ENCODE peak calls at places on chromosomes 1 and 21, in eight cellular contexts. C, A, H, K, O, Y, T and M are unnamed samples.
A peak's percentile ranks its signal among the peaks of the same experiment; 100 is the strongest.

GRCh38 chr21:16588433-16588860 is 858.7 kb downstream of the USP25 start:
- DNase-seq in C (peak; percentile 71), A (peak; percentile 21), H (peak; percentile 31), K (peak; percentile 74), O (no peak), Y (peak; percentile 85), T (no peak), M (no peak)

GRCh38 chr1:22317231-22317919 is 134.3 kb upstream of the ZBTB40 start:
- DNase-seq in C (peak; percentile 25), A (no peak), H (no peak), K (no peak), O (peak; percentile 55), Y (no peak), T (no peak), M (no peak)

GRCh38 chr1:223732993-223733798 is 20.9 kb downstream of the CAPN2 start:
- DNase-seq in C (no peak), A (no peak), H (peak; percentile 64), K (no peak), O (no peak), Y (no peak), T (peak; percentile 23), M (no peak)

GRCh38 chr1:212561501-212561931 is 47.0 kb upstream of the ATF3 start:
- DNase-seq in C (peak; percentile 24), A (no peak), H (no peak), K (no peak), O (no peak), Y (no peak), T (no peak), M (peak; percentile 88)

GRCh38 chr1:59063501-59063900 is 233.4 kb upstream of the FGGY start:
- DNase-seq in C (no peak), A (no peak), H (no peak), K (no peak), O (no peak), Y (no peak), T (no peak), M (no peak)

GRCh38 chr1:54476231-54477109 is 70.3 kb upstream of the SSBP3 start:
- DNase-seq in C (no peak), A (no peak), H (no peak), K (no peak), O (no peak), Y (no peak), T (no peak), M (no peak)

GRCh38 chr21:45261093-45261492 is 26.6 kb downstream of the POFUT2 start:
- DNase-seq in C (no peak), A (no peak), H (no peak), K (no peak), O (no peak), Y (no peak), T (no peak), M (peak; percentile 57)

GRCh38 chr21:45365608-45366241 is 39.2 kb upstream of the COL18A1 start:
- DNase-seq in C (peak; percentile 73), A (no peak), H (no peak), K (no peak), O (no peak), Y (no peak), T (peak; percentile 92), M (no peak)

GRCh38 chr21:25515484-25516405 is 91.5 kb downstream of the MRPL39 start:
- DNase-seq in C (no peak), A (no peak), H (no peak), K (no peak), O (no peak), Y (no peak), T (no peak), M (no peak)

GRCh38 chr1:109438798-109439297 is 12.6 kb upstream of the PSMA5 start:
- DNase-seq in C (peak; percentile 20), A (no peak), H (no peak), K (peak; percentile 21), O (peak; percentile 78), Y (no peak), T (peak; percentile 72), M (no peak)

GRCh38 chr21:25647632-25648031 is 8.6 kb downstream of the JAM2 start:
- DNase-seq in C (no peak), A (no peak), H (no peak), K (no peak), O (no peak), Y (no peak), T (no peak), M (no peak)

GRCh38 chr1:236760480-236760879 is 34.6 kb upstream of the MTR start:
- DNase-seq in C (no peak), A (no peak), H (no peak), K (no peak), O (no peak), Y (no peak), T (no peak), M (no peak)

GRCh38 chr1:59061876-59062275 is 235.0 kb upstream of the FGGY start:
- DNase-seq in C (peak; percentile 44), A (peak; percentile 38), H (no peak), K (peak; percentile 83), O (peak; percentile 32), Y (peak; percentile 90), T (no peak), M (peak; percentile 95)

GRCh38 chr1:232978827-232979226 is 28.4 kb downstream of the NTPCR start:
- DNase-seq in C (no peak), A (no peak), H (no peak), K (no peak), O (no peak), Y (no peak), T (no peak), M (no peak)

GRCh38 chr1:232970508-232970907 is 20.1 kb downstream of the NTPCR start:
- DNase-seq in C (no peak), A (no peak), H (no peak), K (no peak), O (no peak), Y (no peak), T (no peak), M (no peak)

GRCh38 chr1:232973652-232974611 is 23.5 kb downstream of the NTPCR start:
- DNase-seq in C (no peak), A (no peak), H (no peak), K (no peak), O (no peak), Y (no peak), T (no peak), M (no peak)

GRCh38 chr1:232978091-232978634 is 27.8 kb downstream of the NTPCR start:
- DNase-seq in C (no peak), A (no peak), H (no peak), K (no peak), O (no peak), Y (no peak), T (no peak), M (peak; percentile 12)

DNA sequence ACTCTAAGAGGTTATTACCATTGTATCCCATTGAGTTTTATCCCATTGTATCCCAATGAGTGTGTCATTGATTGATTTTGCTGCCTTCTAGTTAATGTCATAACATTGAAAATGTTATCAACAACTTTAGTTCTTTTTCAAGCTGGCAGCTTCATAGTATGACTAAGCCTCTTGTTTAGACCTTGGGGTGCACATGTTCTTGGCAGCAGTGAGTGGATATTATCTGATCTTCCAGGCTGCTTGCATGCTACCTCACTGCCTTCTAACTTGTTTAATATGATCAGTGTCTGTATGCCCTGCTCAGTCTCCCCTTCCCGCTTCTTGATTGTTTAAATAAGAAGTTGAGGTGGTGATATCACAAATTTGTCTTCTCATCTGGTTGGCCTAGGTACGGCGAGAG is 24.6 kb downstream of the NTPCR start:
- DNase-seq in C (no peak), A (no peak), H (no peak), K (no peak), O (no peak), Y (no peak), T (no peak), M (no peak)
- H3K27ac ChIP-seq in C (no peak overlapping the region), A (no peak overlapping the region), H (no peak overlapping the region), K (no peak overlapping the region), O (no peak overlapping the region), Y (no peak overlapping the region), T (no peak overlapping the region), M (no peak overlapping the region)

DNA sequence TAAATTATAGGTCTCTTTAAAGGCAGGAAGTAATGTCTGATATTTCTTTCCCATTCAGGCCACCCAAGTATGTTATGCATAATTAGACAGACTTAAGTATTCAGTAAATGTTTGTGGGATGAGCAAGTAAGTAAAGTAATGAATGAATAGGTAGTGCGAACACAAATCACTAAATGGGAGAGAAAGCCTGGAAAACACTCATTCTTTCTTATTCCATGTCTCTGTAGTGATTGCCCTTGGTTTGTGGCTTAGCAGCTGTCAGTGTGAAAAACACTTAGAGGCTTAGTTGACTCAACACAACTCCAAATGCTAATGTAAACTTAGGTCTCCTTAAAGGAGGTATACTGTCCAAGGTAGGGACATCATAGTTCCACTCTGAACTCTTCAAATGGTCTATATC is 182.5 kb downstream of the ZC3H11B start:
- DNase-seq in C (no peak), A (no peak), H (no peak), K (no peak), O (no peak), Y (no peak), T (no peak), M (no peak)
- TF ChIP-seq EP300 in C (no peak), A (no peak), H (no peak), K (no peak), O (no peak), Y (no peak), T (no peak), M (no peak)

GRCh38 chr1:37726191-37726590 is 33.9 kb downstream of the CDCA8 start:
- DNase-seq in C (no peak), A (no peak), H (no peak), K (no peak), O (no peak), Y (no peak), T (no peak), M (no peak)

GRCh38 chr1:37726746-37727145 is 34.4 kb downstream of the CDCA8 start:
- DNase-seq in C (no peak), A (no peak), H (no peak), K (no peak), O (no peak), Y (no peak), T (no peak), M (no peak)

GRCh38 chr1:37731312-37732019 is 33.5 kb downstream of the EPHA10 start:
- DNase-seq in C (no peak), A (no peak), H (no peak), K (no peak), O (no peak), Y (no peak), T (no peak), M (no peak)

GRCh38 chr1:37727186-37727585 is 34.9 kb downstream of the CDCA8 start:
- DNase-seq in C (no peak), A (no peak), H (no peak), K (no peak), O (no peak), Y (no peak), T (no peak), M (no peak)

DNA sequence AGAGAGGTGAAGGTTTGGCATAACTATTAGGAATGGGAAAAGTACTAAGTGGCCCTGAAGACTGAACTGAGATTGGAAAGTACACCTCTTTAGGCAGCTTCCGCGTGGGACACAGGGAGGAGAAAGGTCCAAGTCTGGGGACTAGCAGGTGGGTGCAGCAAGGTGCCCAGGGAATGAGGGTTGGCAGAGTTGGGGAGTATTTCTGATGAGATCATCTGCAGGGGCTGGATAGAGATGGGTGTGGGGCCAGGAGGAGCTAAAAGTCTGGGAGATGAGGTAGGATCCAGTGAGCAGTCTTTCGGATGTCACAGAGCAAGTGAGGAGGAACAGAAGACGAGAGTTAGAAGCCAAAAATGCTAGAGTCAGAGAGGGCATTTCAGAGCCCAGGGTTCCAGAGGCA is 36.1 kb downstream of the CDCA8 start:
- DNase-seq in C (no peak), A (no peak), H (no peak), K (no peak), O (no peak), Y (peak; percentile 6), T (no peak), M (no peak)
- H3K27ac ChIP-seq in C (no peak overlapping the region), A (no peak overlapping the region), H (no peak overlapping the region), K (no peak overlapping the region), O (no peak overlapping the region), Y (no peak overlapping the region), T (no peak overlapping the region), M (no peak overlapping the region)

GRCh38 chr1:41073971-41074370 is 52.4 kb upstream of the SLFNL1 start:
- DNase-seq in C (peak; percentile 21), A (no peak), H (no peak), K (no peak), O (no peak), Y (no peak), T (no peak), M (no peak)
- TF ChIP-seq EP300 in C (no peak), A (no peak), H (no peak), K (no peak), O (no peak), Y (no peak), T (no peak), M (no peak)